ENCODE peak calls at places on chromosomes 2 and 18, in six cellular contexts. J is H1, P is neuronal stem cell, U is IMR-90, V is H9, T is mesenchymal stem cell. Y is an unnamed sample.

GRCh38 chr2:95297088-95297487 is at the start of gene KCNIP3:
- DNase-seq in J (no peak), P (no peak), U (no peak), V (peak), T (no peak), Y (no peak)

GRCh38 chr2:85661139-85661858 is 6.7 kb downstream of the SFTPB start:
- DNase-seq in J (no peak), P (no peak), U (no peak), V (no peak), T (no peak), Y (no peak)

GRCh38 chr2:85549095-85549494 is 10.1 kb downstream of the MAT2A start:
- DNase-seq in J (no peak), P (no peak), U (no peak), V (no peak), T (no peak), Y (no peak)

GRCh38 chr2:94872676-94873361 is 1.6 kb downstream of the TEKT4 start:
- DNase-seq in J (no peak), P (no peak), U (no peak), V (no peak), T (no peak), Y (no peak)

GRCh38 chr2:108404784-108405397 is 27.1 kb downstream of the SULT1C4 start:
- DNase-seq in J (no peak), P (no peak), U (no peak), V (peak), T (no peak), Y (no peak)

GRCh38 chr2:100239513-100240210 is 82.6 kb downstream of the LONRF2 start:
- DNase-seq in J (no peak), P (no peak), U (no peak), V (no peak), T (no peak), Y (no peak)

GRCh38 chr2:201182650-201183372 is at the start of gene CASP10:
- DNase-seq in J (no peak), P (no peak), U (peak), V (peak), T (peak), Y (peak)

GRCh38 chr18:33123852-33124251 is 316.7 kb downstream of the CCDC178 start:
- DNase-seq in J (no peak), P (no peak), U (no peak), V (no peak), T (peak), Y (no peak)

GRCh38 chr18:8368490-8369217 is 240.6 kb upstream of the RAB12 start:
- DNase-seq in J (no peak), P (no peak), U (peak), V (no peak), T (no peak), Y (no peak)

DNA sequence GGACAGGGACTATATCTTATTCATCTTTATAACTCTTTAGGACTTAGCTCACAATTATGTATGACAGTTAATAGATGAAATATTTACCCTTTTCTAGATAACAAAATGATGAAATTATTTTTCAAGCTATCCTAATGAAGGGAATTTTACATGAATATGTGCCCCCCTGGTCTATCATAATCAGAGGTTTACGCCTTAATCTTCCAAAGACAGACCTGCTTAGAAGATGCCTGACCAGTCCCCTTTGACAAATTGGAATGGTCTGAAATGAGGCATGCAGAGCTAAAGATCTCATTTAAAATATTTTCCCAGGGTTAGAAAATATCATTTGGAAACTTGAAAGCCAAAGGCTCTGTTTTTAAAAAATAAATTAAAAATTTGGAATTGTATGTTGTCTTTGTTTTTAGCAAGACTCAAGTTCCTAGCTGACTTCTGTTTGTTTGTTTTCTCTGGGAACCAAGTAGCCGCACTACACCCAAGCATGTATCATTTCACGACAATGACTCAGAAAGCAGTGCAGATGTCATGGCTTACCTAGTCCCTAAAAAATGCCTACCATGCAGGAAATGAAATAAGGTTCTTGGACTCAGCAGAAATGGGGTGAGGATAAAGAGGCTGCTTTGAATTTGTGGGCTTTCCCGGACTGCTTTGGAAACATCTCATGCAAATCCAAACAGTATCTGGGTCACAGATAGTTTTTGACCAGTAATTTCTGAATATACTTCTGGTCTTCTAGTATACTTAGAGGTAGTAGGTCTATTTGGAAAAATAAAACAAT is 162.1 kb downstream of the ZEB2 start:
- DNase-seq in J (no peak), P (no peak), U (peak), V (no peak), T (peak), Y (peak)
- H2AFZ ChIP-seq in J (no peak), P (no peak), U (no peak), V (no peak), T (no peak), Y (no peak)

GRCh38 chr2:202237787-202238233 is 587 bp downstream of the SUMO1 start:
- DNase-seq in J (no peak), P (peak), U (peak), V (peak), T (peak), Y (peak)
- H3K4ac ChIP-seq in J (peak), P (no peak), U (peak), V (peak), T (no peak), Y (peak)

GRCh38 chr18:26961805-26962204 is 96.3 kb upstream of the AQP4 start:
- DNase-seq in J (no peak), P (no peak), U (no peak), V (no peak), T (no peak), Y (no peak)

GRCh38 chr18:26960901-26961300 is 95.4 kb upstream of the AQP4 start:
- DNase-seq in J (no peak), P (no peak), U (no peak), V (no peak), T (peak), Y (no peak)

DNA sequence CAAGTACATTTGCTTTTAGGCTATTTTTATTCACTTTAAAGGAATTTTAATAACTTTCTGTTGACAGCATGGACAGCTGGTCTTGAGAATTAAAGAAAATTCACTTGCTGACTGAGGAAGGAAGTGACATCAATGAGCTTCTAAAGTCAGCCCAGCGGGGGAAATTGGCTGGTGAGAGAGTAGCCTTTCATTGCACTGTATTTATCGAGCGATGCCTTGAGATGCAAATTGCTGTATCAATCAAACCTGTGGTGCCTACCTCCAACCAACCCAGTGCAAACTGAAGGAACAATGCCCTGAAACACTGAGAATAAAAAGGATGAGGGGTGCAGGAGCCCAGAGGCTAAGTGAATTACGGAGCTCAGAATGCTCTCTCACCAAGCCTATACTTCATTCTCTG is 91.4 kb upstream of the AQP4 start:
- DNase-seq in J (peak), P (no peak), U (no peak), V (peak), T (no peak), Y (no peak)
- H2AFZ ChIP-seq in J (no peak), P (peak), U (no peak), V (no peak), T (no peak), Y (no peak)

DNA sequence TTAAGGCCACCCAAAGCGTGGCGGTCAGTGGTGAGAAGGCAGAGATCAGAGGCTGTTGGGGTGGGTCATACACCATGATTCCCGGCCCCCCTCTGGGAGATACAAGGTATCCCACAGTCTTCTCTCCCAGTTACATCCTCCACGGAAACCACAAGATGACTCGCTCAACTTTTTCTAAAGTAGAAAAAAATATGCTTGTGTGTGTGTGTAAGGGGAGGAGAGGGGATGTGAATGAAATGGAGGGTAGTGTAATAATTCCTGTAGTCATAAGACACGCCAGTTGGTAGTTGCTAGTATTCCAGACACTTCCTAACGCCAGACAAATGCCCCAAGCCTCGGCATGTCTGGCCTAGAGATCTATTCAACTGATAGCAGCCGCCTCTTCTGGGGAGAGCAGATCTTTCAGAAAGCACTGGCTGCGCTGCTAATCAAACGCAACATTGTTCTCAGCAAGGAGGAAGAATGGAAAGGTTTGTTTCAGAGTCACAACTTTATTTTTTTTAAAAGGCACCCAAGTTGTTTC is 143.5 kb downstream of the TGIF1 start:
- DNase-seq in J (no peak), P (peak), U (peak), V (no peak), T (peak), Y (peak)
- H3K4ac ChIP-seq in J (no peak), P (no peak), U (peak), V (no peak), T (no peak), Y (peak)

DNA sequence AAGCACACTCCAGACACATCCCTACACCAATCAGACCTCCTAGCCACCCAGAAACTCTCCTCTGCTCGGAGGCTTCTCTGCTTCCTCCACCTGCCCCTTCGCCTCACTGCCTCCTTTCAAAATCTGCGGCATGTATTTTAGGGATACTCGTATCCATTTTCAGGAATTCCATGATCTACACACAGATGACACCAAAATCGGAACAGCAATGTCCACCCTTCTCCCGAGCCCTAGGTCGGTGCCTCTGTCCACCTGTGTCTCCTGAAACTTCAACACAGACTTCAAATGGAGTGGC is 1.4 kb upstream of the SH3BP4 start:
- DNase-seq in J (no peak), P (no peak), U (no peak), V (no peak), T (no peak), Y (no peak)
- H2AFZ ChIP-seq in J (no peak), P (no peak), U (peak), V (no peak), T (no peak), Y (no peak)

GRCh38 chr2:227701556-227701955 is 16.3 kb downstream of the SLC19A3 start:
- DNase-seq in J (no peak), P (no peak), U (no peak), V (no peak), T (no peak), Y (no peak)

GRCh38 chr2:227703961-227704360 is 13.9 kb downstream of the SLC19A3 start:
- DNase-seq in J (no peak), P (no peak), U (peak), V (no peak), T (peak), Y (no peak)

GRCh38 chr2:227707390-227707789 is 10.4 kb downstream of the SLC19A3 start:
- DNase-seq in J (no peak), P (no peak), U (no peak), V (no peak), T (no peak), Y (no peak)

GRCh38 chr2:227706859-227707258 is 11.0 kb downstream of the SLC19A3 start:
- DNase-seq in J (no peak), P (no peak), U (no peak), V (no peak), T (no peak), Y (no peak)

GRCh38 chr2:227703280-227703732 is 14.5 kb downstream of the SLC19A3 start:
- DNase-seq in J (peak), P (no peak), U (peak), V (no peak), T (peak), Y (peak)
- H3K4ac ChIP-seq in J (no peak), P (no peak), U (no peak), V (no peak), T (no peak), Y (no peak)

Y was measured in trophoblast cell.